ENCODE peak calls at places on chromosomes 4 and X, in eight cellular contexts. Q, C, D, R, J, H, B and L are unnamed samples.

GRCh38 chr4:176433983-176434382 is 114.2 kb downstream of the SPCS3 start:
- DNase-seq in Q (no peak), C (no peak), D (no peak), R (no peak), J (no peak), H (no peak), B (no peak), L (no peak)

GRCh38 chr4:142944565-142944964 is 98.5 kb upstream of the INPP4B start:
- DNase-seq in Q (no peak), C (no peak), D (no peak), R (no peak), J (no peak), H (no peak), B (no peak), L (no peak)

GRCh38 chrX:153941331-153942252 is 2.9 kb downstream of the RENBP start:
- DNase-seq in Q (no peak), C (no peak), D (no peak), R (no peak), J (no peak), H (no peak), B (no peak), L (no peak)

GRCh38 chr4:134958862-134959261 is 757.3 kb upstream of the PABPC4L start:
- DNase-seq in Q (no peak), C (no peak), D (no peak), R (no peak), J (no peak), H (no peak), B (no peak), L (no peak)

GRCh38 chr4:16196482-16197393 is 29.5 kb downstream of the TAPT1 start:
- DNase-seq in Q (no peak), C (no peak), D (peak), R (no peak), J (peak), H (peak), B (no peak), L (peak)

GRCh38 chr4:37623940-37624339 is 62.2 kb downstream of the RELL1 start:
- DNase-seq in Q (no peak), C (no peak), D (no peak), R (no peak), J (no peak), H (no peak), B (no peak), L (no peak)

GRCh38 chr4:56681158-56681848 is at the start of gene HOPX:
- DNase-seq in Q (no peak), C (no peak), D (peak), R (no peak), J (peak), H (no peak), B (no peak), L (no peak)

GRCh38 chrX:106919932-106920452 is at the start of gene CLDN2:
- DNase-seq in Q (no peak), C (no peak), D (no peak), R (no peak), J (no peak), H (no peak), B (no peak), L (no peak)

GRCh38 chr4:10030946-10031662 is 9.8 kb upstream of the SLC2A9 start:
- DNase-seq in Q (no peak), C (no peak), D (no peak), R (no peak), J (no peak), H (no peak), B (no peak), L (no peak)

GRCh38 chr4:11480683-11481082 is 52.0 kb upstream of the HS3ST1 start:
- DNase-seq in Q (no peak), C (peak), D (no peak), R (no peak), J (no peak), H (no peak), B (no peak), L (no peak)